ENCODE peak calls at places on chromosomes 13 and 19, in eight cellular contexts. P is kidney epithelial cell, R is activated B cell treated with CpG ODN at 0.5 μM for 24 hours, T is left lung, J is uterus, V is WTC11, S is HFFc6, M is lower leg skin. Y is an unnamed sample.

GRCh38 chr13:35630551-35631275 is 154.2 kb upstream of the MAB21L1 start:
- DNase-seq in P (peak; percentile 18), R (no peak), T (no peak), J (no peak), V (peak; percentile 28), S (peak; percentile 55), M (no peak), Y (peak; percentile 41)

GRCh38 chr13:23871616-23872220 is 17.5 kb downstream of the MIPEP start:
- DNase-seq in P (no peak), R (no peak), T (no peak), J (no peak), V (no peak), S (peak; percentile 46), M (no peak), Y (no peak)

GRCh38 chr13:59510377-59510776 is 653.4 kb downstream of the DIAPH3 start:
- DNase-seq in P (no peak), R (no peak), T (no peak), J (no peak), V (no peak), S (no peak), M (no peak), Y (no peak)

GRCh38 chr13:40533072-40533471 is 133.4 kb downstream of the FOXO1 start:
- DNase-seq in P (no peak), R (no peak), T (no peak), J (no peak), V (no peak), S (no peak), M (no peak), Y (no peak)

GRCh38 chr19:15426485-15427349 is 7.9 kb upstream of the AKAP8L start:
- DNase-seq in P (no peak), R (no peak), T (no peak), J (no peak), V (no peak), S (no peak), M (no peak), Y (no peak)

GRCh38 chr13:91381371-91381770 is 17.1 kb upstream of the GPC5 start:
- DNase-seq in P (no peak), R (no peak), T (no peak), J (no peak), V (no peak), S (no peak), M (no peak), Y (no peak)

GRCh38 chr19:13684021-13684420 is 80.3 kb upstream of the MRI1 start:
- DNase-seq in P (no peak), R (no peak), T (no peak), J (no peak), V (no peak), S (no peak), M (no peak), Y (no peak)

GRCh38 chr19:55437410-55437809 is 5.7 kb downstream of the SHISA7 start:
- DNase-seq in P (no peak), R (no peak), T (peak; percentile 60), J (no peak), V (peak; percentile 85), S (peak; percentile 34), M (no peak), Y (peak; percentile 93)

GRCh38 chr19:12785431-12786011 is 5.8 kb upstream of the JUNB start:
- DNase-seq in P (no peak), R (no peak), T (peak; percentile 74), J (no peak), V (no peak), S (no peak), M (peak; percentile 40), Y (no peak)

GRCh38 chr13:110045202-110045601 is 258.8 kb upstream of the IRS2 start:
- DNase-seq in P (no peak), R (no peak), T (no peak), J (no peak), V (no peak), S (no peak), M (no peak), Y (no peak)

GRCh38 chr19:35459414-35460082 is 11.5 kb downstream of the FFAR2 start:
- DNase-seq in P (no peak), R (no peak), T (no peak), J (peak; percentile 48), V (no peak), S (no peak), M (peak; percentile 28), Y (peak; percentile 6)

GRCh38 chr13:102045713-102046112 is 356.1 kb downstream of the FGF14 start:
- DNase-seq in P (no peak), R (no peak), T (no peak), J (no peak), V (no peak), S (no peak), M (no peak), Y (peak; percentile 54)

GRCh38 chr13:99379856-99380255 is 72.7 kb upstream of the GPR183 start:
- DNase-seq in P (no peak), R (no peak), T (no peak), J (no peak), V (no peak), S (no peak), M (peak; percentile 4), Y (no peak)

GRCh38 chr13:38024431-38024830 is 154.9 kb upstream of the TRPC4 start:
- DNase-seq in P (no peak), R (no peak), T (no peak), J (no peak), V (no peak), S (no peak), M (no peak), Y (no peak)

GRCh38 chr19:1837625-1838105 is 10.6 kb downstream of the REXO1 start:
- DNase-seq in P (no peak), R (peak; percentile 67), T (no peak), J (no peak), V (peak; percentile 88), S (no peak), M (no peak), Y (peak; percentile 87)

DNA sequence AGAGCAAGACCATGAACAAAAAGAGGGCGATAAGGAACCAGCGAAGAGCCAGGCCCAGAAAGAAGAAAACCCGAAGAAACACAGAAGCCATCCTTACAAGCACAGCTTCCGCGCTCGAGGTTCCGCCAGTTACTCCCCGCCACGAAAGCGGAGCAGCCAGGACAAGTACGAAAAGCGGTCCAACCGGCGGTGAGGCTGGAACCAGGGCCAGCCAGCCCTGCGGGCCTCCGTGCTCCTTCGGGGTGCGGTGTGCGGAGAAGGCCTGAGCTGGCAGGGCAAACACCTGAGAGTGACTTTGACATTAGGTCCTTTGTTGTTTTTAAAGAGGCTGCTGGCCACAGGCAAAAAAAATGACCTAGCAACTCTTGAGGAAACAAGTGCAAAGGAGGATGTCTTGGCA is 44.1 kb downstream of the POLR1D start:
- DNase-seq in P (no peak), R (no peak), T (no peak), J (no peak), V (peak; percentile 22), S (no peak), M (no peak), Y (no peak)
- TF ChIP-seq CTCF in P (no peak), R (no peak), T (no peak), J (no peak), V (no peak), S (no peak), M (no peak), Y (no peak)

GRCh38 chr13:94435604-94436226 is 43.8 kb downstream of the DCT start:
- DNase-seq in P (peak; percentile 12), R (no peak), T (no peak), J (no peak), V (no peak), S (peak; percentile 50), M (no peak), Y (no peak)
- TF ChIP-seq CTCF in P (peak; percentile 63), R (no peak), T (peak; percentile 25), J (peak; percentile 59), V (peak; percentile 56), S (peak; percentile 79), M (no peak), Y (peak; percentile 54)

GRCh38 chr13:80939581-80939980 is 598.7 kb upstream of the SPRY2 start:
- DNase-seq in P (no peak), R (no peak), T (no peak), J (no peak), V (peak; percentile 10), S (no peak), M (no peak), Y (no peak)
- TF ChIP-seq CTCF in P (no peak), R (no peak), T (no peak), J (no peak), V (no peak), S (no peak), M (no peak), Y (no peak)

GRCh38 chr19:11737964-11738745 is 591 bp downstream of the ZNF823 start:
- DNase-seq in P (no peak), R (peak; percentile 46), T (peak; percentile 77), J (peak; percentile 26), V (peak; percentile 50), S (peak; percentile 12), M (peak; percentile 26), Y (peak; percentile 61)
- TF ChIP-seq CTCF in P (no peak), R (no peak), T (no peak), J (no peak), V (no peak), S (peak; percentile 37), M (no peak), Y (no peak)

DNA sequence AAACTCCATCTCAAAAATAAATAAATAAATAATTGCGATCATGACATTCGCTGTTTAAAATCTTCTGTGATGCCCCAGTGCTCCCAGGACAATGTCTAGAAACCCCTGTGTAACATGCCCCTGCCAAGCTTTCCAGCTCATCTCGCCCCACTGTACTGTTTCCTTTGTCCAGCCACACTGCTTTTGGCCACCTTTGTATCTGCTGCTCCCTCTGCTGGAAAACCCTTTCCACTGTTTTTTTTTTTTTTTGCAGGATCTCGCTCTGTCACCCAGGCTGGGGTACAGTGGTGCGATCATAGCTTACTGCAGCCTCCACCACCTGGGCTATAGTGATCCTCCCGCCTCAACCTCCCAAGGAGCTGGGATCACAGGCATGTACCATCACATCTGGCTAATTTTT is 7.5 kb downstream of the PLAUR start:
- DNase-seq in P (no peak), R (no peak), T (no peak), J (no peak), V (no peak), S (no peak), M (no peak), Y (no peak)
- TF ChIP-seq CTCF in P (peak; percentile 44), R (no peak), T (no peak), J (no peak), V (peak; percentile 19), S (peak; percentile 70), M (no peak), Y (peak; percentile 17)

Y was measured in nephron progenitor cell.